ENCODE peak calls at places on chromosomes 1 and 21, in five cellular contexts. D, G, E, W and A are unnamed samples.

GRCh38 chr1:77540501-77541161 is 141.8 kb downstream of the ZZZ3 start:
- DNase-seq in D (peak), G (peak), E (no peak), W (no peak), A (no peak)

GRCh38 chr21:41447356-41447755 is 21.3 kb downstream of the MX1 start:
- DNase-seq in D (no peak), G (no peak), E (no peak), W (no peak), A (no peak)

GRCh38 chr1:44784094-44785026 is 3.6 kb downstream of the BEST4 start:
- DNase-seq in D (no peak), G (no peak), E (no peak), W (peak), A (peak)

GRCh38 chr1:155313266-155313665 is 4.6 kb downstream of the FDPS start:
- DNase-seq in D (no peak), G (no peak), E (no peak), W (no peak), A (no peak)

GRCh38 chr21:42845296-42845965 is 33.9 kb downstream of the WDR4 start:
- DNase-seq in D (peak), G (no peak), E (no peak), W (peak), A (no peak)

GRCh38 chr1:247614625-247615024 is 9.2 kb downstream of the OR2G3 start:
- DNase-seq in D (no peak), G (no peak), E (no peak), W (no peak), A (no peak)

GRCh38 chr1:29196863-29197589 is 15.3 kb upstream of the SRSF4 start:
- DNase-seq in D (peak), G (peak), E (no peak), W (no peak), A (no peak)

GRCh38 chr1:29912413-29912812 is 676.1 kb downstream of the PTPRU start:
- DNase-seq in D (peak), G (peak), E (no peak), W (no peak), A (no peak)

GRCh38 chr1:151828931-151829330 is 2.7 kb downstream of the RORC start:
- DNase-seq in D (no peak), G (no peak), E (no peak), W (no peak), A (peak)

GRCh38 chr1:203486618-203487370 is 7.2 kb upstream of the OPTC start:
- DNase-seq in D (peak), G (no peak), E (no peak), W (no peak), A (no peak)